ENCODE peak calls at places on chromosomes 3 and 15, in nine cellular contexts. L is activated CD4-positive, alpha-beta T cell treated with anti-CD3 and anti-CD28 coated beads for 48 hours; D is GM12865; K is astrocyte of the cerebellum; H is activated naive CD4-positive, alpha-beta T cell treated with anti-CD3 and anti-CD28 coated beads, Interleukin-2, amount 10 ng/mL, durations not matched to agents 7 days and 5 days; Y is NCI-H345; S is activated CD4-positive, alpha-beta memory T cell treated with anti-CD3 and anti-CD28 coated beads for 36 hours; G is hypothalamus; V is GDM1. Q is an unnamed sample.

GRCh38 chr3:145983101-145983500 is 177.9 kb downstream of the PLOD2 start:
- DNase-seq in K (no peak), V (no peak), L (no peak), S (no peak), G (no peak), Y (no peak), D (no peak), H (no peak), Q (no peak)

GRCh38 chr3:130699765-130700164 is 46.9 kb downstream of the PIK3R4 start:
- DNase-seq in Y (no peak), V (peak), L (no peak), H (no peak), S (no peak), K (no peak), D (peak), G (no peak), Q (no peak)

GRCh38 chr3:49199244-49199899 is 28.0 kb downstream of the KLHDC8B start:
- DNase-seq in S (peak), H (no peak), G (peak), D (no peak), L (peak), Y (no peak), V (no peak), K (peak), Q (no peak)

GRCh38 chr3:145750657-145751056 is 410.3 kb downstream of the PLOD2 start:
- DNase-seq in G (no peak), H (no peak), D (no peak), Y (no peak), S (no peak), V (no peak), L (no peak), K (no peak), Q (no peak)

GRCh38 chr3:135012101-135012500 is 217.0 kb downstream of the EPHB1 start:
- DNase-seq in K (no peak), Y (no peak), H (no peak), L (no peak), S (no peak), D (no peak), G (no peak), V (no peak), Q (no peak)

GRCh38 chr3:128217702-128218475 is 64.6 kb downstream of the EEFSEC start:
- DNase-seq in K (no peak), G (no peak), Y (no peak), D (peak), H (no peak), L (no peak), S (no peak), V (no peak), Q (no peak)

GRCh38 chr3:43870844-43871626 is 180.3 kb downstream of the ABHD5 start:
- DNase-seq in V (no peak), K (no peak), Y (no peak), D (no peak), H (no peak), L (no peak), G (no peak), S (no peak), Q (no peak)

GRCh38 chr3:8822141-8822540 is 52.7 kb upstream of the OXTR start:
- DNase-seq in S (no peak), Y (no peak), G (no peak), D (no peak), K (peak), H (no peak), L (no peak), V (no peak), Q (no peak)

GRCh38 chr3:178680489-178680888 is 144.3 kb downstream of the KCNMB2 start:
- DNase-seq in S (no peak), L (no peak), Y (peak), H (no peak), D (no peak), V (no peak), G (no peak), K (no peak), Q (no peak)

GRCh38 chr3:105277656-105278055 is 89.1 kb upstream of the ALCAM start:
- DNase-seq in H (no peak), D (no peak), L (no peak), S (no peak), K (no peak), G (no peak), V (no peak), Y (no peak), Q (no peak)

GRCh38 chr3:112013058-112013783 is 14.5 kb downstream of the TAGLN3 start:
- DNase-seq in S (peak), L (peak), H (peak), D (peak), G (peak), Y (no peak), V (no peak), K (peak), Q (peak)

GRCh38 chr3:88005066-88005465 is 53.7 kb downstream of the CGGBP1 start:
- DNase-seq in D (peak), Y (no peak), H (no peak), S (no peak), K (no peak), V (no peak), G (no peak), L (no peak), Q (no peak)

GRCh38 chr15:97545799-97546198 is 414.7 kb upstream of the ARRDC4 start:
- DNase-seq in D (no peak), Y (no peak), S (no peak), L (no peak), K (no peak), V (no peak), H (no peak), G (no peak), Q (no peak)

GRCh38 chr3:78277793-78278192 is 1237.9 kb downstream of the ROBO2 start:
- DNase-seq in Y (peak), G (no peak), L (no peak), H (no peak), K (no peak), D (peak), V (no peak), S (no peak), Q (no peak)

GRCh38 chr15:33119865-33120264 is 74.6 kb downstream of the FMN1 start:
- DNase-seq in S (no peak), D (no peak), V (no peak), G (no peak), H (no peak), Y (no peak), L (no peak), K (no peak), Q (no peak)

GRCh38 chr3:52513281-52513680 is 18.1 kb downstream of the STAB1 start:
- DNase-seq in L (no peak), K (no peak), V (no peak), G (no peak), D (no peak), Y (no peak), S (no peak), H (no peak), Q (no peak)

GRCh38 chr3:127450331-127450730 is 140.2 kb downstream of the TPRA1 start:
- DNase-seq in K (no peak), D (no peak), S (no peak), L (no peak), V (no peak), H (peak), G (no peak), Y (no peak), Q (no peak)

GRCh38 chr15:68537097-68537496 is 41.7 kb upstream of the CORO2B start:
- DNase-seq in H (no peak), K (no peak), G (no peak), L (no peak), V (no peak), D (no peak), S (no peak), Y (no peak), Q (no peak)

GRCh38 chr15:63198752-63199250 is 9.4 kb downstream of the RAB8B start:
- DNase-seq in D (no peak), H (no peak), S (no peak), G (no peak), Y (no peak), K (no peak), V (no peak), L (no peak), Q (no peak)

GRCh38 chr3:63278171-63278999 is at the start of gene SYNPR:
- DNase-seq in L (no peak), G (no peak), V (no peak), S (no peak), D (no peak), Y (peak), H (no peak), K (no peak), Q (no peak)

GRCh38 chr15:24763891-24764290 is 88.3 kb downstream of the NPAP1 start:
- DNase-seq in D (no peak), V (no peak), S (no peak), G (no peak), H (no peak), L (no peak), Y (no peak), K (no peak), Q (no peak)

GRCh38 chr3:155065537-155065936 is 14.6 kb upstream of the MME start:
- DNase-seq in S (no peak), H (no peak), V (no peak), Y (no peak), D (no peak), L (peak), G (no peak), K (no peak), Q (no peak)

GRCh38 chr3:173553635-173554280 is 156.2 kb downstream of the NLGN1 start:
- DNase-seq in K (peak), H (no peak), Y (peak), G (peak), L (no peak), S (no peak), V (no peak), D (peak), Q (no peak)

GRCh38 chr3:99579246-99579645 is 59.1 kb upstream of the COL8A1 start:
- DNase-seq in V (no peak), S (no peak), L (no peak), H (no peak), K (peak), Y (no peak), G (no peak), D (no peak), Q (no peak)

GRCh38 chr3:36362973-36363372 is 17.3 kb upstream of the STAC start:
- DNase-seq in Y (no peak), V (no peak), K (peak), L (no peak), H (no peak), S (no peak), G (no peak), D (no peak), Q (no peak)